ENCODE peak calls at places on chromosomes 1 and 21, in seven cellular contexts. X is foreskin fibroblast; J is AG20443; U is activated T-helper 1 cell treated with anti-CD3 and anti-CD28 coated beads, Interleukin-2, amount 50 U/mL, for 16 hours; P is epithelial cell of proximal tubule; T is midbrain; Z is IMR-90. V is an unnamed sample.

GRCh38 chr21:19340303-19340702 is 936.7 kb upstream of the TMPRSS15 start:
- DNase-seq in J (no peak), T (no peak), P (no peak), Z (no peak), U (no peak), X (no peak), V (no peak)

GRCh38 chr1:189775343-189775742 is 702.3 kb downstream of the BRINP3 start:
- DNase-seq in P (peak; percentile 6), J (no peak), U (no peak), T (no peak), Z (peak; percentile 97), X (peak; percentile 70), V (no peak)

GRCh38 chr1:94783342-94784264 is 36.6 kb upstream of the SLC44A3 start:
- DNase-seq in T (peak; percentile 54), J (peak; percentile 92), X (peak; percentile 90), Z (peak; percentile 94), U (no peak), P (no peak), V (peak; percentile 43)

GRCh38 chr1:241551759-241552638 is 19.8 kb downstream of the KMO start:
- DNase-seq in U (no peak), Z (peak; percentile 10), P (no peak), T (no peak), J (no peak), X (no peak), V (no peak)

GRCh38 chr1:218772575-218772974 is 401.1 kb upstream of the LYPLAL1 start:
- DNase-seq in T (no peak), U (no peak), J (peak; percentile 44), Z (peak; percentile 85), X (peak; percentile 82), P (no peak), V (no peak)

GRCh38 chr1:147077523-147077922 is 94.7 kb downstream of the PRKAB2 start:
- DNase-seq in T (no peak), X (no peak), P (no peak), Z (no peak), J (no peak), U (no peak), V (no peak)

GRCh38 chr1:2493691-2494322 is 17.7 kb downstream of the PLCH2 start:
- DNase-seq in P (no peak), Z (no peak), T (peak; percentile 94), X (no peak), J (no peak), U (no peak), V (peak; percentile 76)

GRCh38 chr1:154326546-154327465 is 1.5 kb downstream of the ATP8B2 start:
- DNase-seq in Z (peak; percentile 64), P (no peak), J (peak; percentile 89), U (no peak), X (peak; percentile 95), T (no peak), V (no peak)

GRCh38 chr1:228218513-228219244 is 10.8 kb downstream of the OBSCN start:
- DNase-seq in T (no peak), J (no peak), X (no peak), U (no peak), Z (no peak), P (no peak), V (no peak)

GRCh38 chr1:17233675-17234074 is 15.2 kb upstream of the PADI3 start:
- DNase-seq in X (peak; percentile 96), T (peak; percentile 36), P (peak; percentile 74), U (no peak), Z (peak; percentile 94), J (peak; percentile 93), V (peak; percentile 33)

V was measured in G401.